ENCODE peak calls at places on chromosomes 16 and 17, in four cellular contexts. E is brain microvascular endothelial cell, H is coronary artery, M is tibial artery. U is an unnamed sample.

GRCh38 chr16:54630284-54630967 is 300.2 kb upstream of the IRX5 start:
- DNase-seq in H (no peak), E (peak), M (no peak), U (no peak)

GRCh38 chr16:6096931-6097665 is 999.5 kb upstream of the EEF2KMT start:
- DNase-seq in M (no peak), E (no peak), H (no peak), U (no peak)

GRCh38 chr16:68490829-68491575 is 42.7 kb upstream of the SMPD3 start:
- DNase-seq in H (no peak), M (no peak), E (peak), U (no peak)

GRCh38 chr16:2244301-2244700 is 7.1 kb downstream of the ECI1 start:
- DNase-seq in M (no peak), E (no peak), H (no peak), U (no peak)

GRCh38 chr16:49454426-49455180 is 81.0 kb downstream of the C16orf78 start:
- DNase-seq in H (peak), M (peak), E (no peak), U (no peak)

GRCh38 chr17:64183815-64184397 is 54.0 kb upstream of the ERN1 start:
- DNase-seq in E (peak), M (no peak), H (no peak), U (no peak)

GRCh38 chr16:69861276-69862030 is 89.7 kb upstream of the CLEC18A start:
- DNase-seq in H (peak), E (peak), M (peak), U (no peak)

GRCh38 chr17:38674749-38675615 is at the start of gene EPOP:
- DNase-seq in H (peak), E (peak), M (peak), U (peak)

GRCh38 chr17:45222994-45223540 is 1.4 kb downstream of the FMNL1 start:
- DNase-seq in M (no peak), E (no peak), H (no peak), U (no peak)

GRCh38 chr17:7742729-7743128 is 25.2 kb downstream of the DNAH2 start:
- DNase-seq in E (no peak), H (no peak), M (no peak), U (no peak)

GRCh38 chr17:74612046-74612445 is 11.5 kb downstream of the CD300E start:
- DNase-seq in M (no peak), E (no peak), H (no peak), U (no peak)

GRCh38 chr16:89246903-89247733 is 29.6 kb downstream of the ZNF778 start:
- DNase-seq in M (peak), H (peak), E (peak), U (peak)

GRCh38 chr17:45406107-45406506 is 26.6 kb downstream of the ARHGAP27 start:
- DNase-seq in H (no peak), M (no peak), E (no peak), U (no peak)

GRCh38 chr17:81373536-81374160 is 21.6 kb upstream of the BAHCC1 start:
- DNase-seq in H (no peak), E (no peak), M (no peak), U (no peak)

GRCh38 chr16:942436-943060 is 28.2 kb downstream of the LMF1 start:
- DNase-seq in M (no peak), H (no peak), E (no peak), U (no peak)

GRCh38 chr16:69107311-69107962 is 2.0 kb downstream of the HAS3 start:
- DNase-seq in E (no peak), H (no peak), M (peak), U (no peak)

GRCh38 chr17:18041776-18042175 is 2.6 kb downstream of the GID4 start:
- DNase-seq in M (no peak), E (no peak), H (no peak), U (no peak)

GRCh38 chr17:37518816-37519215 is 29.1 kb downstream of the DUSP14 start:
- DNase-seq in E (no peak), H (no peak), M (no peak), U (no peak)

GRCh38 chr17:36937001-36937960 is at the start of gene LHX1:
- DNase-seq in E (no peak), M (no peak), H (no peak), U (no peak)

GRCh38 chr17:76995352-76996105 is 127.3 kb downstream of the MGAT5B start:
- DNase-seq in E (no peak), H (no peak), M (no peak), U (no peak)

GRCh38 chr17:77601054-77601979 is 357.2 kb upstream of the TNRC6C start:
- DNase-seq in H (peak), M (peak), E (no peak), U (no peak)

GRCh38 chr17:45312477-45313418 is 4.1 kb downstream of the MAP3K14 start:
- DNase-seq in H (no peak), M (no peak), E (no peak), U (no peak)

GRCh38 chr17:2796164-2797140 is at the start of gene RAP1GAP2:
- DNase-seq in M (peak), E (no peak), H (no peak), U (peak)

GRCh38 chr16:47359478-47359877 is 101.4 kb downstream of the ITFG1 start:
- DNase-seq in E (no peak), M (no peak), H (no peak), U (no peak)

GRCh38 chr17:29929006-29929543 is 953 bp downstream of the SSH2 start:
- DNase-seq in E (peak), M (no peak), H (no peak), U (no peak)

GRCh38 chr17:32917081-32917480 is 10.9 kb upstream of the TMEM98 start:
- DNase-seq in E (no peak), H (no peak), M (no peak), U (no peak)

GRCh38 chr16:1812732-1813163 is 13.9 kb downstream of the HAGH start:
- DNase-seq in E (peak), H (no peak), M (no peak), U (peak)

GRCh38 chr17:48102700-48103378 is 1.6 kb upstream of the CBX1 start:
- DNase-seq in H (no peak), M (no peak), E (no peak), U (peak)

DNA sequence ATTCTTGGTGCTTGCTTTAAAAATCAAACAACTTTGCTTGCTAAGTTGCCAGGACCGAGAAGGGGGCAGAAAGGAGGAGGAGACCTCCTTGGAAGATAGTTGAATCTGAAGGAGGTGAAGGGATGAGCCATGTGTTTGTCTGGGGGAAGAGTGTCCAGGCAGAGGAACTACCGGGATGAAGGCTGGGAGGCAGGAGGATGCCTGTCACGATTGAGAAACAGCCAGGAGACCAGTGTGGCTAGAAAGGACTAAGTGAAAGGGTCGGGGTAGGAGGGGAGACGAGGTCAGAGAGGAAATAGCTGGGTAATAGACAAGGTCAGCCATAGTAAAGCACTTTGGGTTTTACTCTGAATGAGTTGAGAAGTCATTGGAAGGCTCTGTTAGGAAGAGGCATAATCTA is 38.9 kb upstream of the CSNK2A2 start:
- DNase-seq in E (no peak), M (no peak), H (no peak), U (no peak)
- H3K4me3 ChIP-seq in E (no peak), M (no peak), H (no peak), U (no peak)

GRCh38 chr17:73203788-73204479 is 11.1 kb downstream of the COG1 start:
- DNase-seq in H (no peak), M (no peak), E (no peak), U (no peak)
- H3K27ac ChIP-seq in H (no peak), M (no peak), E (no peak), U (no peak)

GRCh38 chr16:72810480-72810879 is 237.4 kb downstream of the ZFHX3 start:
- DNase-seq in E (no peak), M (no peak), H (no peak), U (no peak)

GRCh38 chr16:72807287-72807686 is 240.6 kb downstream of the ZFHX3 start:
- DNase-seq in M (no peak), H (no peak), E (no peak), U (no peak)

GRCh38 chr16:72809446-72809845 is 238.5 kb downstream of the ZFHX3 start:
- DNase-seq in H (no peak), E (no peak), M (no peak), U (no peak)

GRCh38 chr16:72811188-72811720 is 236.7 kb downstream of the ZFHX3 start:
- DNase-seq in H (no peak), M (no peak), E (no peak), U (no peak)

GRCh38 chr16:72808754-72809153 is 239.2 kb downstream of the ZFHX3 start:
- DNase-seq in E (no peak), H (no peak), M (no peak), U (no peak)
- H3K4me3 ChIP-seq in E (no peak), H (no peak), M (no peak), U (no peak)

DNA sequence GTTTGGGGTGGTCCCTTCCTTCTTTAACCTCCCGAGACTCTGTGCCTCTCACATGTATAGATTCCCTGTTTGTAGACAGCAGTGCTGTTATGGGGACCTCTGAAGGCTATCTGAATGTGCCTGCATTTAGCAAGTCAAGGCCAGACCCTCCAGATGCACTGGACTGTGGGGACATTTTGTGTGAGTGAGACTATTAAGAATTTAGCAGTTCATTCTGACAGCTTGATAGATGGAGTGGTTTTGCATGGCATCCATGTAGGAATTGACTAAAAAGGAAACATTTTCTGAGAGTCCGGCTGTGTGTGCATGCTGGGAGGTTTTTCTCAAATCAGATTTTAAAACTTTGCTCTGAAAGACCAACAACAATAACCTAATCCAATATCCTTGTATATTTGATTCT is 226.3 kb downstream of the MSI2 start:
- DNase-seq in E (no peak), H (no peak), M (no peak), U (no peak)
- H3K27ac ChIP-seq in E (peak), H (no peak), M (no peak), U (no peak)

DNA sequence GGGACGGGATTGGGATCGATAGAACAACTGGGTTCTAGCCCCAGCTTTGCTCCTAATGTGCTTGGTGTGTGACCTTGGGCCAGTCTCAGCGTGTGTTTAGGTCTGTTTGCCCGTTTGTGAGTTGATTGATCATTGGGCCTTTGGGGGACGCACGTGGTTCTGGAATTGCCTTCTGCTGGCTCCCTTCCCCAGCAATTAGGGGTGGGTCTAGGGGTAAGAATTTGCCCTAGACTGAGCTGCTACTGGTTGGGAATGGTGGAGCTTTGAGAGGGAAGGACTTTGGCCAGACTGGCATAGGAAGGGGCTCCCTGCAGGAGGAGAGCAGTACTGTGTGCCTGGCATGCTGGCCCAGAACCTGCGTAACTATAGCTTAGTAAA is 1.5 kb downstream of the SPNS2 start:
- DNase-seq in M (no peak), H (no peak), E (no peak), U (no peak)
- H3K4me3 ChIP-seq in M (peak), H (peak), E (no peak), U (peak)

GRCh38 chr16:30382398-30383015 is at the start of gene SEPTIN1:
- DNase-seq in M (no peak), E (no peak), H (no peak), U (peak)
- H3K27ac ChIP-seq in M (no peak), E (no peak), H (no peak), U (peak)

GRCh38 chr16:3957344-3957980 is 76.9 kb upstream of the CREBBP start:
- DNase-seq in H (no peak), E (no peak), M (no peak), U (no peak)

GRCh38 chr16:3963203-3963602 is 82.7 kb upstream of the CREBBP start:
- DNase-seq in E (no peak), H (no peak), M (peak), U (peak)

GRCh38 chr16:3961449-3961849 is 80.9 kb upstream of the CREBBP start:
- DNase-seq in E (peak), H (no peak), M (no peak), U (no peak)

GRCh38 chr16:3959148-3959547 is 78.6 kb upstream of the CREBBP start:
- DNase-seq in M (no peak), E (peak), H (no peak), U (no peak)

GRCh38 chr16:3960049-3960809 is 79.7 kb upstream of the CREBBP start:
- DNase-seq in H (no peak), E (peak), M (no peak), U (no peak)
- H3K4me3 ChIP-seq in H (peak), E (peak), M (peak), U (peak)

GRCh38 chr17:61408151-61409041 is 8.8 kb downstream of the TBX2 start:
- DNase-seq in M (peak), E (no peak), H (peak), U (no peak)

GRCh38 chr17:61407211-61407911 is 7.7 kb downstream of the TBX2 start:
- DNase-seq in E (no peak), M (peak), H (peak), U (no peak)

GRCh38 chr17:61405686-61406542 is 6.3 kb downstream of the TBX2 start:
- DNase-seq in H (peak), M (peak), E (no peak), U (no peak)

GRCh38 chr17:61406543-61406845 is 6.9 kb downstream of the TBX2 start:
- DNase-seq in H (no peak), M (no peak), E (no peak), U (no peak)

DNA sequence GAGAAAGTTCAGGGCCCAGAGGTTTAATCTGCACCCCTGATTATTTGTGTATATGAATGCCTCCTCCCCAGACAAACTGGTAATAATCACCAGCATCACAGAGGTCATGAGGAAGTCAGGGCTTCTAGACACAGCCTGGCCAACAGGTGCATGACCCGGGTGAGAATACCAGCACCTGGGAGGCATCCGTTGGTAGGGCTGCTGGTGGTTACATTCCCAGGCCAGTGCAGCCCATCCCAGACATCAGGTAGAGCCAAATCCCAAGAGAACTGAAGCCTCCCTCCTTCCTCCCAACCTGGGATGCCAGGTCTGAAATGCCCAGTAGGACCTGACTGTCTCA is 7.2 kb downstream of the TBX2 start:
- DNase-seq in E (no peak), H (peak), M (no peak), U (no peak)
- H3K27ac ChIP-seq in E (no peak), H (peak), M (peak), U (no peak)

U was measured in effector memory CD4-positive, alpha-beta T cell.